ENCODE peak calls at places on chromosomes 7 and 10, in four cellular contexts. One of them, this sample, is unnamed.
A peak's percentile ranks its signal among the peaks of the same experiment; 100 is the strongest.

GRCh38 chr7:96131525-96131924 is 190.4 kb downstream of the SLC25A13 start:
- DNase-seq in cardiac fibroblast: no peak
- DNase-seq in activated CD4-positive, alpha-beta T cell treated with anti-CD3 and anti-CD28 coated beads, Interleukin-2, amount 50 U/mL, for 4 hours: no peak
- DNase-seq in CD8-positive, alpha-beta T cell: no peak
- DNase-seq in this sample: no peak

GRCh38 chr7:51265066-51265907 is 51.3 kb downstream of the COBL start:
- DNase-seq in cardiac fibroblast: no peak
- DNase-seq in activated CD4-positive, alpha-beta T cell treated with anti-CD3 and anti-CD28 coated beads, Interleukin-2, amount 50 U/mL, for 4 hours: no peak
- DNase-seq in CD8-positive, alpha-beta T cell: no peak
- DNase-seq in this sample: no peak

GRCh38 chr10:71218046-71218832 is 5.9 kb downstream of the UNC5B start:
- DNase-seq in cardiac fibroblast: no peak
- DNase-seq in activated CD4-positive, alpha-beta T cell treated with anti-CD3 and anti-CD28 coated beads, Interleukin-2, amount 50 U/mL, for 4 hours: no peak
- DNase-seq in CD8-positive, alpha-beta T cell: no peak
- DNase-seq in this sample: no peak

GRCh38 chr7:67206452-67206851 is 209.8 kb downstream of the TYW1 start:
- DNase-seq in cardiac fibroblast: no peak
- DNase-seq in activated CD4-positive, alpha-beta T cell treated with anti-CD3 and anti-CD28 coated beads, Interleukin-2, amount 50 U/mL, for 4 hours: no peak
- DNase-seq in CD8-positive, alpha-beta T cell: no peak
- DNase-seq in this sample: no peak

GRCh38 chr10:50610364-50610763 is 13.4 kb downstream of the SGMS1 start:
- DNase-seq in cardiac fibroblast: peak; percentile 33
- DNase-seq in activated CD4-positive, alpha-beta T cell treated with anti-CD3 and anti-CD28 coated beads, Interleukin-2, amount 50 U/mL, for 4 hours: no peak
- DNase-seq in CD8-positive, alpha-beta T cell: no peak
- DNase-seq in this sample: no peak

GRCh38 chr7:27173412-27174076 is 576 bp downstream of the HOXA10 start:
- DNase-seq in cardiac fibroblast: no peak
- DNase-seq in activated CD4-positive, alpha-beta T cell treated with anti-CD3 and anti-CD28 coated beads, Interleukin-2, amount 50 U/mL, for 4 hours: no peak
- DNase-seq in CD8-positive, alpha-beta T cell: no peak
- DNase-seq in this sample: no peak

GRCh38 chr7:26369519-26370385 is 78.1 kb downstream of the SNX10 start:
- DNase-seq in cardiac fibroblast: peak; percentile 59
- DNase-seq in activated CD4-positive, alpha-beta T cell treated with anti-CD3 and anti-CD28 coated beads, Interleukin-2, amount 50 U/mL, for 4 hours: peak; percentile 5
- DNase-seq in CD8-positive, alpha-beta T cell: no peak
- DNase-seq in this sample: no peak

GRCh38 chr7:50667338-50667737 is 102.1 kb upstream of the DDC start:
- DNase-seq in cardiac fibroblast: peak; percentile 83
- DNase-seq in activated CD4-positive, alpha-beta T cell treated with anti-CD3 and anti-CD28 coated beads, Interleukin-2, amount 50 U/mL, for 4 hours: no peak
- DNase-seq in CD8-positive, alpha-beta T cell: no peak
- DNase-seq in this sample: no peak

GRCh38 chr7:151148319-151149259 is 18.9 kb downstream of the GBX1 start:
- DNase-seq in cardiac fibroblast: no peak
- DNase-seq in activated CD4-positive, alpha-beta T cell treated with anti-CD3 and anti-CD28 coated beads, Interleukin-2, amount 50 U/mL, for 4 hours: no peak
- DNase-seq in CD8-positive, alpha-beta T cell: no peak
- DNase-seq in this sample: no peak

This sample was measured in stimulated activated naive CD4-positive, alpha-beta T cell treated with Interleukin-2 at 50 U/mL for 16 hours.